ENCODE peak calls at places on chromosomes 12 and 14, in six cellular contexts. One of them, this sample, is unnamed.

GRCh38 chr12:18345021-18345735 is 83.9 kb downstream of the PIK3C2G start:
- DNase-seq in IMR-90: no peak
- DNase-seq in NCI-H2029: no peak
- DNase-seq in ovary: no peak
- DNase-seq in HT1080: no peak
- DNase-seq in NCI-H345: no peak
- DNase-seq in this sample: peak

GRCh38 chr12:127284870-127285431 is 982.0 kb upstream of the TMEM132C start:
- DNase-seq in ovary: no peak
- DNase-seq in HT1080: peak
- DNase-seq in IMR-90: peak
- DNase-seq in NCI-H345: no peak
- DNase-seq in NCI-H2029: no peak
- DNase-seq in this sample: peak

GRCh38 chr12:77032406-77032805 is 33.0 kb downstream of the E2F7 start:
- DNase-seq in NCI-H2029: no peak
- DNase-seq in IMR-90: peak
- DNase-seq in NCI-H345: no peak
- DNase-seq in HT1080: peak
- DNase-seq in ovary: no peak
- DNase-seq in this sample: no peak

GRCh38 chr14:70640938-70641547 is 673 bp upstream of the TTC9 start:
- DNase-seq in ovary: no peak
- DNase-seq in HT1080: peak
- DNase-seq in NCI-H2029: no peak
- DNase-seq in IMR-90: peak
- DNase-seq in NCI-H345: peak
- DNase-seq in this sample: peak

GRCh38 chr14:92551066-92551841 is 37.7 kb downstream of the RIN3 start:
- DNase-seq in ovary: no peak
- DNase-seq in NCI-H2029: no peak
- DNase-seq in NCI-H345: no peak
- DNase-seq in IMR-90: no peak
- DNase-seq in HT1080: no peak
- DNase-seq in this sample: no peak

GRCh38 chr12:120367924-120368788 is 808 bp downstream of the MSI1 start:
- DNase-seq in NCI-H345: no peak
- DNase-seq in ovary: peak
- DNase-seq in NCI-H2029: no peak
- DNase-seq in HT1080: no peak
- DNase-seq in IMR-90: no peak
- DNase-seq in this sample: no peak

GRCh38 chr12:50102648-50103309 is 1.0 kb upstream of the GPD1 start:
- DNase-seq in NCI-H2029: no peak
- DNase-seq in HT1080: no peak
- DNase-seq in ovary: no peak
- DNase-seq in NCI-H345: no peak
- DNase-seq in IMR-90: no peak
- DNase-seq in this sample: no peak

GRCh38 chr12:12081836-12082497 is 11.2 kb downstream of the BCL2L14 start:
- DNase-seq in HT1080: peak
- DNase-seq in NCI-H345: peak
- DNase-seq in ovary: no peak
- DNase-seq in IMR-90: peak
- DNase-seq in NCI-H2029: peak
- DNase-seq in this sample: peak

GRCh38 chr12:89863332-89863938 is 154.8 kb upstream of the ATP2B1 start:
- DNase-seq in IMR-90: no peak
- DNase-seq in NCI-H2029: no peak
- DNase-seq in NCI-H345: no peak
- DNase-seq in HT1080: no peak
- DNase-seq in ovary: no peak
- DNase-seq in this sample: no peak

GRCh38 chr12:93146278-93146939 is 217.3 kb upstream of the EEA1 start:
- DNase-seq in NCI-H2029: no peak
- DNase-seq in ovary: no peak
- DNase-seq in HT1080: peak
- DNase-seq in NCI-H345: peak
- DNase-seq in IMR-90: peak
- DNase-seq in this sample: no peak

GRCh38 chr12:67482751-67483661 is 165.5 kb upstream of the DYRK2 start:
- DNase-seq in HT1080: peak
- DNase-seq in NCI-H345: peak
- DNase-seq in NCI-H2029: peak
- DNase-seq in IMR-90: peak
- DNase-seq in ovary: peak
- DNase-seq in this sample: peak

GRCh38 chr14:106549064-106549463 is 1022.7 kb downstream of the TMEM121 start:
- DNase-seq in NCI-H2029: no peak
- DNase-seq in IMR-90: no peak
- DNase-seq in NCI-H345: no peak
- DNase-seq in ovary: no peak
- DNase-seq in HT1080: no peak
- DNase-seq in this sample: no peak

GRCh38 chr14:90499908-90500664 is 103.3 kb downstream of the CALM1 start:
- DNase-seq in HT1080: no peak
- DNase-seq in NCI-H2029: no peak
- DNase-seq in IMR-90: no peak
- DNase-seq in ovary: no peak
- DNase-seq in NCI-H345: no peak
- DNase-seq in this sample: no peak

GRCh38 chr12:56634242-56634836 is 4.2 kb upstream of the BAZ2A start:
- DNase-seq in IMR-90: no peak
- DNase-seq in NCI-H345: peak
- DNase-seq in NCI-H2029: peak
- DNase-seq in HT1080: no peak
- DNase-seq in ovary: peak
- DNase-seq in this sample: peak

GRCh38 chr14:55845963-55846851 is 266.2 kb downstream of the KTN1 start:
- DNase-seq in NCI-H345: no peak
- DNase-seq in NCI-H2029: no peak
- DNase-seq in HT1080: peak
- DNase-seq in IMR-90: no peak
- DNase-seq in ovary: no peak
- DNase-seq in this sample: no peak

GRCh38 chr14:101823511-101824120 is 62.1 kb downstream of the PPP2R5C start:
- DNase-seq in IMR-90: no peak
- DNase-seq in NCI-H345: no peak
- DNase-seq in ovary: no peak
- DNase-seq in NCI-H2029: no peak
- DNase-seq in HT1080: no peak
- DNase-seq in this sample: peak

GRCh38 chr12:104494137-104494815 is 37.5 kb downstream of the CHST11 start:
- DNase-seq in HT1080: no peak
- DNase-seq in ovary: peak
- DNase-seq in IMR-90: no peak
- DNase-seq in NCI-H2029: no peak
- DNase-seq in NCI-H345: no peak
- DNase-seq in this sample: no peak

GRCh38 chr12:44162961-44163360 is 327.1 kb downstream of the TMEM117 start:
- DNase-seq in NCI-H2029: no peak
- DNase-seq in HT1080: no peak
- DNase-seq in ovary: no peak
- DNase-seq in IMR-90: no peak
- DNase-seq in NCI-H345: no peak
- DNase-seq in this sample: no peak

GRCh38 chr14:100398044-100398443 is 74.9 kb downstream of the SLC25A47 start:
- DNase-seq in IMR-90: no peak
- DNase-seq in NCI-H345: no peak
- DNase-seq in HT1080: no peak
- DNase-seq in NCI-H2029: no peak
- DNase-seq in ovary: no peak
- DNase-seq in this sample: no peak

GRCh38 chr14:33343016-33343415 is 404.3 kb downstream of the NPAS3 start:
- DNase-seq in HT1080: peak
- DNase-seq in IMR-90: no peak
- DNase-seq in ovary: no peak
- DNase-seq in NCI-H2029: no peak
- DNase-seq in NCI-H345: no peak
- DNase-seq in this sample: peak

GRCh38 chr12:1325666-1326065 is 268.7 kb downstream of the FBXL14 start:
- DNase-seq in NCI-H345: no peak
- DNase-seq in IMR-90: no peak
- DNase-seq in NCI-H2029: no peak
- DNase-seq in ovary: no peak
- DNase-seq in HT1080: no peak
- DNase-seq in this sample: no peak

GRCh38 chr14:91202234-91202974 is 42.1 kb downstream of the GPR68 start:
- DNase-seq in HT1080: peak
- DNase-seq in NCI-H2029: no peak
- DNase-seq in ovary: no peak
- DNase-seq in NCI-H345: no peak
- DNase-seq in IMR-90: no peak
- DNase-seq in this sample: peak

GRCh38 chr12:90854136-90854689 is 100.8 kb downstream of the CCER1 start:
- DNase-seq in NCI-H2029: peak
- DNase-seq in ovary: no peak
- DNase-seq in IMR-90: peak
- DNase-seq in NCI-H345: peak
- DNase-seq in HT1080: peak
- DNase-seq in this sample: peak

GRCh38 chr14:19771895-19772430 is 1.3 kb upstream of the OR4M1 start:
- DNase-seq in NCI-H2029: no peak
- DNase-seq in IMR-90: no peak
- DNase-seq in NCI-H345: no peak
- DNase-seq in ovary: no peak
- DNase-seq in HT1080: no peak
- DNase-seq in this sample: no peak